ENCODE peak calls at places on chromosomes 7 and 10, in seven cellular contexts. B, Z, O, K, U, N and A are unnamed samples.

GRCh38 chr7:84232653-84233052 is 38.1 kb upstream of the SEMA3A start:
- DNase-seq in B (no peak), Z (no peak), O (no peak), K (no peak), U (no peak), N (no peak), A (no peak)

GRCh38 chr10:116627386-116627933 is 6.7 kb downstream of the PNLIPRP2 start:
- DNase-seq in B (peak; percentile 70), Z (no peak), O (no peak), K (no peak), U (no peak), N (no peak), A (no peak)

GRCh38 chr7:17679427-17679826 is 260.9 kb downstream of the SNX13 start:
- DNase-seq in B (no peak), Z (no peak), O (no peak), K (no peak), U (no peak), N (no peak), A (peak; percentile 54)

GRCh38 chr7:95690367-95690947 is 81.9 kb upstream of the DYNC1I1 start:
- DNase-seq in B (no peak), Z (peak; percentile 43), O (no peak), K (peak; percentile 18), U (no peak), N (no peak), A (no peak)

GRCh38 chr10:8048281-8049008 is 6.0 kb upstream of the GATA3 start:
- DNase-seq in B (no peak), Z (no peak), O (no peak), K (no peak), U (peak; percentile 69), N (peak; percentile 59), A (no peak)

GRCh38 chr7:149776848-149777407 is 3.5 kb upstream of the ZNF467 start:
- DNase-seq in B (no peak), Z (no peak), O (no peak), K (no peak), U (no peak), N (no peak), A (no peak)

GRCh38 chr7:29189743-29190201 is 4.8 kb upstream of the CHN2 start:
- DNase-seq in B (peak; percentile 81), Z (peak; percentile 22), O (no peak), K (no peak), U (peak; percentile 85), N (peak; percentile 28), A (no peak)

GRCh38 chr7:138886501-138886917 is 88.5 kb upstream of the ATP6V0A4 start:
- DNase-seq in B (no peak), Z (peak; percentile 77), O (no peak), K (peak; percentile 39), U (peak; percentile 61), N (no peak), A (no peak)

GRCh38 chr7:41383596-41383995 is 319.3 kb downstream of the INHBA start:
- DNase-seq in B (no peak), Z (no peak), O (no peak), K (no peak), U (no peak), N (no peak), A (no peak)

GRCh38 chr10:35447693-35448407 is 111.5 kb downstream of the CCNY start:
- DNase-seq in B (peak; percentile 31), Z (no peak), O (no peak), K (peak; percentile 85), U (no peak), N (peak; percentile 15), A (no peak)

GRCh38 chr7:132773527-132773956 is 197.3 kb upstream of the PLXNA4 start:
- DNase-seq in B (no peak), Z (no peak), O (no peak), K (peak; percentile 32), U (no peak), N (no peak), A (no peak)

GRCh38 chr10:125550362-125550761 is 132.6 kb downstream of the TEX36 start:
- DNase-seq in B (no peak), Z (no peak), O (no peak), K (no peak), U (no peak), N (no peak), A (no peak)

GRCh38 chr7:107563072-107563760 is 504 bp downstream of the COG5 start:
- DNase-seq in B (no peak), Z (peak; percentile 36), O (no peak), K (no peak), U (no peak), N (no peak), A (peak; percentile 55)

GRCh38 chr10:124690971-124691370 is 53.2 kb downstream of the FAM53B start:
- DNase-seq in B (no peak), Z (no peak), O (no peak), K (no peak), U (no peak), N (no peak), A (no peak)

GRCh38 chr7:73544678-73545077 is 12.8 kb downstream of the BCL7B start:
- DNase-seq in B (no peak), Z (no peak), O (no peak), K (no peak), U (no peak), N (no peak), A (no peak)

GRCh38 chr7:20199015-20199737 is 18.0 kb downstream of the MACC1 start:
- DNase-seq in B (peak; percentile 84), Z (peak; percentile 68), O (no peak), K (no peak), U (no peak), N (no peak), A (peak; percentile 68)

GRCh38 chr7:77893813-77894212 is 95.2 kb downstream of the PHTF2 start:
- DNase-seq in B (no peak), Z (no peak), O (no peak), K (no peak), U (no peak), N (no peak), A (no peak)

GRCh38 chr10:68348265-68348741 is 15.6 kb upstream of the PBLD start:
- DNase-seq in B (peak; percentile 22), Z (peak; percentile 67), O (no peak), K (no peak), U (peak; percentile 68), N (peak; percentile 26), A (no peak)

GRCh38 chr7:123768493-123768892 is 19.7 kb upstream of the WASL start:
- DNase-seq in B (no peak), Z (no peak), O (no peak), K (no peak), U (no peak), N (no peak), A (no peak)

GRCh38 chr10:95308389-95309302 is 17.8 kb upstream of the PDLIM1 start:
- DNase-seq in B (peak; percentile 81), Z (no peak), O (no peak), K (peak; percentile 87), U (no peak), N (no peak), A (peak; percentile 89)

GRCh38 chr7:98728555-98728954 is 111.5 kb downstream of the NPTX2 start:
- DNase-seq in B (no peak), Z (no peak), O (no peak), K (no peak), U (no peak), N (no peak), A (no peak)

GRCh38 chr7:48962821-48963505 is 38.6 kb downstream of the CDC14C start:
- DNase-seq in B (no peak), Z (no peak), O (no peak), K (peak; percentile 55), U (no peak), N (no peak), A (no peak)

GRCh38 chr7:155638366-155638765 is 6.1 kb upstream of the RBM33 start:
- DNase-seq in B (no peak), Z (no peak), O (no peak), K (no peak), U (no peak), N (no peak), A (no peak)

GRCh38 chr10:58477902-58478301 is 34.8 kb upstream of the BICC1 start:
- DNase-seq in B (no peak), Z (no peak), O (no peak), K (no peak), U (no peak), N (no peak), A (no peak)

GRCh38 chr7:134744569-134744968 is 34.9 kb upstream of the CALD1 start:
- DNase-seq in B (no peak), Z (no peak), O (no peak), K (no peak), U (no peak), N (no peak), A (no peak)

GRCh38 chr7:977326-978048 is 2.1 kb upstream of the COX19 start:
- DNase-seq in B (peak; percentile 69), Z (no peak), O (no peak), K (peak; percentile 67), U (no peak), N (no peak), A (no peak)

GRCh38 chr10:29841724-29842649 is 207.2 kb upstream of the SVIL start:
- DNase-seq in B (peak; percentile 19), Z (no peak), O (no peak), K (peak; percentile 80), U (no peak), N (no peak), A (peak; percentile 49)

GRCh38 chr10:61320996-61321395 is 132.2 kb downstream of the TMEM26 start:
- DNase-seq in B (no peak), Z (no peak), O (no peak), K (no peak), U (no peak), N (no peak), A (no peak)

GRCh38 chr7:114082934-114083647 is 164.3 kb upstream of the PPP1R3A start:
- DNase-seq in B (peak; percentile 60), Z (no peak), O (no peak), K (no peak), U (no peak), N (no peak), A (no peak)

GRCh38 chr7:53350241-53350640 is 314.8 kb downstream of the POM121L12 start:
- DNase-seq in B (peak; percentile 22), Z (peak; percentile 4), O (no peak), K (no peak), U (no peak), N (no peak), A (no peak)

GRCh38 chr10:89091501-89091900 is 100.9 kb downstream of the FAS start:
- DNase-seq in B (no peak), Z (no peak), O (no peak), K (no peak), U (no peak), N (no peak), A (no peak)

GRCh38 chr10:3958472-3958996 is 173.5 kb upstream of the KLF6 start:
- DNase-seq in B (no peak), Z (no peak), O (no peak), K (no peak), U (no peak), N (no peak), A (no peak)

GRCh38 chr7:91383186-91383585 is 119.0 kb downstream of the FZD1 start:
- DNase-seq in B (no peak), Z (no peak), O (no peak), K (no peak), U (no peak), N (no peak), A (no peak)